ENCODE peak calls at places on chromosomes 11 and 22, in seven cellular contexts. B is M059J; Y is AG08396; I is aorta; M is activated T-helper 1 cell treated with anti-CD3 and anti-CD28 coated beads, Interleukin-2, amount 50 U/mL, for 16 hours; S is caudate nucleus; W is Right ventricle myocardium superior. O is an unnamed sample.

GRCh38 chr11:62427630-62428233 is 8.9 kb downstream of the SCGB1A1 start:
- DNase-seq in W (no peak), B (peak), Y (no peak), I (no peak), M (no peak), S (no peak), O (peak)

GRCh38 chr11:32333335-32333991 is 101.9 kb downstream of the WT1 start:
- DNase-seq in B (no peak), M (no peak), W (peak), Y (peak), S (peak), I (peak), O (peak)

GRCh38 chr11:3159296-3160190 is 5.6 kb downstream of the OSBPL5 start:
- DNase-seq in W (peak), M (no peak), I (peak), B (no peak), S (no peak), Y (no peak), O (no peak)

GRCh38 chr11:10116588-10116987 is 177.4 kb downstream of the SBF2 start:
- DNase-seq in S (no peak), B (no peak), W (no peak), M (no peak), I (no peak), Y (no peak), O (no peak)

GRCh38 chr22:27110985-27111451 is 453.6 kb downstream of the MIAT start:
- DNase-seq in B (peak), W (no peak), I (no peak), M (no peak), S (no peak), Y (no peak), O (no peak)

GRCh38 chr11:45610627-45611026 is 54.8 kb downstream of the CHST1 start:
- DNase-seq in S (no peak), W (peak), Y (no peak), B (no peak), M (no peak), I (no peak), O (no peak)

GRCh38 chr11:44315947-44316387 is 6.0 kb upstream of the ALX4 start:
- DNase-seq in M (no peak), Y (no peak), S (no peak), W (no peak), B (peak), I (no peak), O (no peak)

GRCh38 chr11:104873252-104873651 is 25.0 kb downstream of the CASP12 start:
- DNase-seq in Y (no peak), S (no peak), W (no peak), I (no peak), M (no peak), B (no peak), O (no peak)

GRCh38 chr11:72244317-72245231 is 598 bp upstream of the PHOX2A start:
- DNase-seq in Y (peak), I (no peak), S (no peak), W (no peak), M (no peak), B (no peak), O (peak)

GRCh38 chr22:36364255-36365019 is 23.3 kb downstream of the MYH9 start:
- DNase-seq in I (no peak), Y (no peak), B (no peak), M (no peak), S (no peak), W (no peak), O (no peak)

GRCh38 chr22:45497746-45498145 is 4.9 kb upstream of the FBLN1 start:
- DNase-seq in Y (no peak), M (no peak), B (no peak), I (peak), W (no peak), S (no peak), O (no peak)

GRCh38 chr22:29018293-29019189 is 43.1 kb downstream of the C22orf31 start:
- DNase-seq in B (no peak), M (no peak), S (no peak), Y (no peak), I (no peak), W (no peak), O (no peak)

GRCh38 chr11:64303109-64304031 is 2.0 kb upstream of the ESRRA start:
- DNase-seq in Y (no peak), S (no peak), W (no peak), I (no peak), M (no peak), B (no peak), O (no peak)

GRCh38 chr11:78318321-78318720 is 99.3 kb downstream of the GAB2 start:
- DNase-seq in W (no peak), Y (no peak), S (no peak), B (no peak), M (no peak), I (no peak), O (peak)

GRCh38 chr11:18321622-18321990 is 334 bp downstream of the HPS5 start:
- DNase-seq in M (no peak), I (no peak), Y (no peak), S (no peak), B (no peak), W (no peak), O (no peak)

GRCh38 chr11:21806982-21807749 is 385.7 kb upstream of the ANO5 start:
- DNase-seq in W (no peak), Y (no peak), S (no peak), B (no peak), M (no peak), I (no peak), O (no peak)

GRCh38 chr22:47023871-47024270 is 261.4 kb downstream of the TBC1D22A start:
- DNase-seq in M (no peak), Y (no peak), I (no peak), W (no peak), S (no peak), B (no peak), O (no peak)

GRCh38 chr11:93895106-93895862 is 44.9 kb upstream of the VSTM5 start:
- DNase-seq in I (no peak), S (no peak), M (no peak), B (peak), Y (peak), W (no peak), O (peak)

GRCh38 chr22:26555478-26555877 is 34.5 kb downstream of the TPST2 start:
- DNase-seq in M (no peak), W (peak), B (no peak), I (no peak), Y (no peak), S (no peak), O (no peak)

GRCh38 chr22:27347951-27348350 is 453.6 kb downstream of the MN1 start:
- DNase-seq in I (no peak), W (no peak), B (peak), S (no peak), Y (no peak), M (no peak), O (no peak)

GRCh38 chr11:132895340-132895739 is 637.0 kb downstream of the OPCML start:
- DNase-seq in W (no peak), B (peak), M (no peak), S (no peak), Y (peak), I (no peak), O (no peak)

GRCh38 chr11:19083166-19083565 is 22.6 kb upstream of the MRGPRX2 start:
- DNase-seq in M (no peak), B (peak), Y (no peak), I (no peak), S (no peak), W (no peak), O (no peak)

GRCh38 chr11:98965775-98966174 is 55.0 kb upstream of the CNTN5 start:
- DNase-seq in W (no peak), Y (no peak), B (no peak), I (no peak), S (no peak), M (no peak), O (no peak)

GRCh38 chr22:17257091-17257490 is 37.9 kb upstream of the ADA2 start:
- DNase-seq in B (no peak), M (no peak), S (no peak), W (no peak), Y (no peak), I (no peak), O (no peak)

GRCh38 chr11:61020706-61021235 is 49.3 kb downstream of the CD6 start:
- DNase-seq in Y (no peak), B (no peak), M (no peak), S (no peak), W (peak), I (no peak), O (no peak)

GRCh38 chr11:8033312-8033715 is 46.2 kb downstream of the EIF3F start:
- DNase-seq in S (peak), W (peak), I (peak), Y (peak), B (peak), M (peak), O (peak)

GRCh38 chr11:100808904-100809491 is 121.9 kb downstream of the ARHGAP42 start:
- DNase-seq in B (peak), S (no peak), Y (no peak), W (no peak), M (no peak), I (no peak), O (no peak)

GRCh38 chr11:123302751-123303195 is 107.7 kb upstream of the CLMP start:
- DNase-seq in Y (peak), B (peak), M (peak), S (no peak), W (no peak), I (no peak), O (no peak)

GRCh38 chr22:19525116-19525660 is 978 bp upstream of the CLDN5 start:
- DNase-seq in M (no peak), W (peak), B (no peak), S (no peak), I (no peak), Y (no peak), O (no peak)

GRCh38 chr11:12130180-12130980 is 20.0 kb downstream of the MICAL2 start:
- DNase-seq in B (peak), S (no peak), I (no peak), Y (no peak), W (no peak), M (no peak), O (no peak)

GRCh38 chr22:19292262-19293230 is 1.0 kb upstream of the CLTCL1 start:
- DNase-seq in Y (no peak), W (peak), S (no peak), B (no peak), M (no peak), I (no peak), O (no peak)

GRCh38 chr11:114138411-114138810 is 78.9 kb downstream of the ZBTB16 start:
- DNase-seq in I (no peak), S (no peak), M (no peak), W (no peak), B (no peak), Y (no peak), O (no peak)

GRCh38 chr11:34654491-34655334 is 33.8 kb downstream of the EHF start:
- DNase-seq in Y (peak), I (no peak), B (peak), M (no peak), S (no peak), W (peak), O (no peak)

GRCh38 chr22:12601870-12602779 is 2925.9 kb upstream of the OR11H1 start:
- DNase-seq in S (no peak), W (peak), M (no peak), I (peak), Y (no peak), B (no peak), O (peak)

GRCh38 chr11:16999116-16999515 is 15.1 kb downstream of the PLEKHA7 start:
- DNase-seq in B (no peak), M (no peak), I (no peak), S (no peak), Y (no peak), W (no peak), O (no peak)

GRCh38 chr11:16966633-16967346 is 47.4 kb downstream of the PLEKHA7 start:
- DNase-seq in M (no peak), Y (no peak), W (no peak), I (no peak), S (no peak), B (no peak), O (no peak)

GRCh38 chr22:35435201-35435712 is 35.3 kb downstream of the MCM5 start:
- DNase-seq in W (peak), I (no peak), Y (no peak), B (peak), S (no peak), M (no peak), O (no peak)

GRCh38 chr11:12397953-12398352 is 20.6 kb downstream of the PARVA start:
- DNase-seq in Y (peak), S (no peak), W (peak), M (no peak), B (peak), I (peak), O (peak)

GRCh38 chr11:117616979-117617378 is 180.0 kb downstream of the DSCAML1 start:
- DNase-seq in Y (no peak), M (no peak), S (no peak), I (no peak), B (no peak), W (no peak), O (no peak)

O was measured in SK-N-DZ.